ENCODE peak calls at places on chromosomes 12 and 14, in seven cellular contexts. D is esophagus squamous epithelium, F is tibial artery, A is esophagus muscularis mucosa, Q is heart right ventricle, W is testis, J is vagina. S is an unnamed sample. For H3K9me3, the result is how much of the 10 kb centered on the place peaks cover.

GRCh38 chr14:52778702-52779101 is 12.7 kb downstream of the GNPNAT1 start:
- DNase-seq in F (no peak), J (no peak), A (no peak), W (no peak), Q (no peak), D (no peak), S (no peak)

GRCh38 chr12:121505513-121505912 is 75.3 kb downstream of the KDM2B start:
- DNase-seq in F (no peak), D (no peak), J (no peak), Q (no peak), W (no peak), A (no peak), S (no peak)

GRCh38 chr12:120453977-120454376 is 7.7 kb downstream of the GATC start:
- DNase-seq in Q (no peak), F (no peak), J (no peak), A (no peak), D (no peak), W (no peak), S (no peak)

GRCh38 chr12:2650261-2651060 is 144.3 kb upstream of the FKBP4 start:
- DNase-seq in Q (no peak), A (no peak), D (no peak), W (no peak), J (no peak), F (peak), S (no peak)

GRCh38 chr14:95508377-95508776 is 8.1 kb downstream of the SYNE3 start:
- DNase-seq in A (no peak), D (no peak), Q (no peak), W (no peak), J (no peak), F (no peak), S (no peak)

GRCh38 chr14:34571771-34572170 is 32.3 kb upstream of the EAPP start:
- DNase-seq in W (no peak), F (no peak), Q (no peak), J (no peak), A (no peak), D (no peak), S (no peak)

GRCh38 chr12:18750087-18750486 is 12.2 kb downstream of the CAPZA3 start:
- DNase-seq in D (no peak), J (no peak), A (no peak), W (no peak), Q (no peak), F (no peak), S (no peak)

GRCh38 chr12:99916555-99916954 is 68.2 kb downstream of the ANKS1B start:
- DNase-seq in Q (no peak), F (no peak), J (no peak), W (no peak), A (no peak), D (no peak), S (no peak)

GRCh38 chr14:60981626-60982455 is 796 bp downstream of the SLC38A6 start:
- DNase-seq in W (peak), D (no peak), A (no peak), J (no peak), F (no peak), Q (no peak), S (no peak)

GRCh38 chr12:93376436-93377251 is 1.1 kb upstream of the NUDT4 start:
- DNase-seq in A (no peak), D (no peak), Q (peak), W (no peak), J (no peak), F (no peak), S (no peak)

GRCh38 chr14:85762523-85762922 is 232.6 kb downstream of the FLRT2 start:
- DNase-seq in D (no peak), W (no peak), F (no peak), J (no peak), Q (no peak), A (no peak), S (no peak)

GRCh38 chr12:83664650-83665049 is 977.9 kb downstream of the TMTC2 start:
- DNase-seq in D (no peak), A (no peak), F (no peak), J (no peak), Q (no peak), W (no peak), S (no peak)

GRCh38 chr12:480831-481230 is 21.1 kb downstream of the B4GALNT3 start:
- DNase-seq in J (no peak), W (no peak), A (no peak), D (no peak), Q (no peak), F (peak), S (no peak)

GRCh38 chr14:54704768-54705167 is 137.8 kb downstream of the SAMD4A start:
- DNase-seq in W (no peak), A (no peak), D (no peak), Q (no peak), J (peak), F (no peak), S (no peak)

GRCh38 chr12:93002278-93003054 is 73.4 kb upstream of the EEA1 start:
- DNase-seq in F (no peak), D (no peak), J (no peak), A (no peak), W (peak), Q (no peak), S (no peak)

GRCh38 chr12:90621927-90622326 is 333.0 kb downstream of the CCER1 start:
- DNase-seq in A (no peak), W (no peak), Q (no peak), D (no peak), J (no peak), F (no peak), S (no peak)

GRCh38 chr14:96166475-96167223 is 38.0 kb upstream of the BDKRB2 start:
- DNase-seq in A (no peak), J (peak), W (no peak), F (no peak), Q (no peak), D (no peak), S (no peak)

GRCh38 chr12:77645966-77646598 is 184.6 kb upstream of the NAV3 start:
- DNase-seq in J (no peak), D (no peak), F (no peak), W (no peak), A (no peak), Q (no peak), S (no peak)

GRCh38 chr14:83520837-83521236 is 1987.2 kb upstream of the SEL1L start:
- DNase-seq in A (no peak), D (no peak), J (no peak), F (no peak), W (no peak), Q (no peak), S (no peak)

GRCh38 chr14:32711103-32711680 is 227.5 kb upstream of the NPAS3 start:
- DNase-seq in J (no peak), Q (no peak), A (no peak), F (no peak), D (no peak), W (peak), S (no peak)

GRCh38 chr12:94208433-94208921 is 60.1 kb downstream of the PLXNC1 start:
- DNase-seq in A (no peak), J (no peak), W (peak), F (no peak), D (no peak), Q (no peak), S (peak)

GRCh38 chr14:81423504-81423903 is 23.4 kb upstream of the STON2 start:
- DNase-seq in A (no peak), W (peak), Q (peak), J (no peak), F (peak), D (no peak), S (no peak)

GRCh38 chr14:58428011-58428807 is 690 bp downstream of the KIAA0586 start:
- DNase-seq in J (no peak), W (peak), Q (no peak), F (no peak), D (no peak), A (no peak), S (no peak)

GRCh38 chr12:132507656-132508055 is 17.7 kb downstream of the FBRSL1 start:
- DNase-seq in D (no peak), J (no peak), F (no peak), W (no peak), Q (no peak), A (no peak), S (no peak)

GRCh38 chr12:47840571-47840970 is 20.9 kb upstream of the HDAC7 start:
- DNase-seq in W (no peak), A (no peak), F (no peak), J (no peak), D (no peak), Q (no peak), S (no peak)

GRCh38 chr12:91667698-91668097 is 477.9 kb downstream of the BTG1 start:
- DNase-seq in Q (no peak), F (no peak), A (no peak), W (no peak), D (no peak), J (no peak), S (no peak)
- H3K27ac ChIP-seq in Q (no peak), F (no peak), A (no peak), W (no peak), D (no peak), J (no peak), S (no peak)

DNA sequence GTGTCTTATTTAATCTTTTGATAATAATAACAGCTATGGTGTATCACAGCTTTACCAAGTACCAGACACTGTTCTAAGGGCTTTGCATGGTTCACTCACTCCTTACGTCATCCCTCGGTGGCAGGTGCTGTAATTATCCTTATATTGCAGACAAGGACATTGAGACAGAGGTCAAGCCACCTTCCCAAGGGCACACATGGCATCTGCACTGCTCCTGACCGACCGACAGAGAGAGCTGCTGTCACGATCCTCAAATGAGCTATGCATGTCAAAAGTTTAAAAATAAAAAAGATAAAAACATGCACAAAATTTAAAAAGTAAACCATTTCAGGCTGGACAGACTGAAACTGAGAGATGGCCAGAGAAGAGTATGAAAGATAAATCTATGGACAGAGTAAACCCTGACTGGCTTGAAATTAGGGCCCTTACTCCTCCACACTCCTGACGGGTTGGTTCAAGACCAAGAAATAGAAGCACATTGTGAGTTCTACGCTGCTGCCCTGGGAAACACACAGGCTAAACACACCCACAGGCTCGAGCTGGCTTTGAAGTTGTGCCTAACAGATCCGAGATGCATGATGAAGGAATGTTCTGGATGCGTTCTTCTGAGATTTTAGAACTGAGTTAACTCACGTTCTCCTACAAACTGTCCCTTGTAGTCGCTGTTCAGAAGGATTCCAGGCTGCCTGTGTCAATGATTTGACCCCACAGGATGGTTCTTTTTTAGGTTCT is 268.7 kb downstream of the ZFP36L1 start:
- DNase-seq in A (peak), F (no peak), W (peak), D (no peak), J (peak), Q (no peak), S (no peak)
- TF ChIP-seq CTCF in A (peak), F (peak), W (peak), D (no peak), J (no peak), Q (peak), S (no peak)

DNA sequence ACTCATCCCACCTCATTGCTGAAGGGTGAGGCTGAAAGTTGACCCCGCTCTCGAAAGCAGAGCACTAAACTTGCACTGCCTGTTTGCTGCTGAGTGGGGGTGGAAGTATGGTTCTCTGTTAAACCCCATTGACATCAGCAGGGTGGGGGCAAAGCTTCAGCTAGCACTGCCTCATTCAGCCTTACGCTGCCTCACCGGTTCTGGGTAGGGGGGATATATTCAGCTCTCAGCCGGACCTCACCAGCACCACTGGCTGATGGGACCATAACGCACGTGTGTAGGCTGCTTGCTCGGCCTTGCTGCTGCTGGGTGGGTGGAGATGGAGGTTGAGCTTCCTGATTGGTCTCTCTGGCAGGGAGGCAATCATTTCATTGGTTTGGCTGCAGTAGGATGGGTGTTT is 265.7 kb upstream of the RTL1 start:
- DNase-seq in J (no peak), W (no peak), A (peak), D (no peak), Q (no peak), F (no peak), S (no peak)
- H3K9me3 ChIP-seq in J (under half), W (under half), A (under half), D (under half), Q (under half), F (under half), S (under half)

GRCh38 chr14:21346532-21347135 is 37.2 kb downstream of the SUPT16H start:
- DNase-seq in Q (no peak), J (no peak), A (no peak), F (no peak), D (no peak), W (no peak), S (no peak)
- H3K27ac ChIP-seq in Q (no peak), J (no peak), A (no peak), F (no peak), D (no peak), W (no peak), S (no peak)